ENCODE peak calls at places on chromosomes 3 and 15, in four cellular contexts. V is EL, S is HS-5, H is left cardiac atrium. Y is an unnamed sample.

GRCh38 chr15:57611938-57612337 is 20.2 kb downstream of the MYZAP start:
- DNase-seq in V (peak), S (no peak), H (peak), Y (peak)

GRCh38 chr3:110344897-110345767 is 726.5 kb upstream of the NECTIN3 start:
- DNase-seq in V (no peak), S (no peak), H (no peak), Y (no peak)

GRCh38 chr3:128297401-128298138 is 144.3 kb downstream of the EEFSEC start:
- DNase-seq in V (peak), S (no peak), H (peak), Y (peak)

GRCh38 chr3:99943931-99944761 is 126.5 kb downstream of the CMSS1 start:
- DNase-seq in V (no peak), S (no peak), H (no peak), Y (peak)

GRCh38 chr3:128273116-128273840 is 120.0 kb downstream of the EEFSEC start:
- DNase-seq in V (no peak), S (no peak), H (no peak), Y (no peak)

GRCh38 chr3:183122257-183122932 is 23.1 kb upstream of the MCCC1 start:
- DNase-seq in V (peak), S (no peak), H (no peak), Y (no peak)

GRCh38 chr3:16768956-16769355 is 115.8 kb upstream of the PLCL2 start:
- DNase-seq in V (peak), S (no peak), H (no peak), Y (no peak)

GRCh38 chr3:125145751-125146475 is 66.6 kb downstream of the SLC12A8 start:
- DNase-seq in V (no peak), S (no peak), H (no peak), Y (no peak)

GRCh38 chr15:95903352-95903751 is 427.1 kb upstream of the NR2F2 start:
- DNase-seq in V (no peak), S (no peak), H (no peak), Y (no peak)

GRCh38 chr3:107525954-107526305 is 3.2 kb downstream of the BBX start:
- DNase-seq in V (no peak), S (no peak), H (no peak), Y (no peak)

GRCh38 chr15:58510715-58511465 is 79.1 kb downstream of the LIPC start:
- DNase-seq in V (peak), S (peak), H (no peak), Y (no peak)

GRCh38 chr3:192367616-192368015 is 359.7 kb downstream of the FGF12 start:
- DNase-seq in V (no peak), S (no peak), H (no peak), Y (no peak)

GRCh38 chr15:89829161-89829560 is 14.5 kb upstream of the ANPEP start:
- DNase-seq in V (no peak), S (no peak), H (no peak), Y (no peak)

GRCh38 chr15:101207867-101208288 is 44.0 kb downstream of the CHSY1 start:
- DNase-seq in V (peak), S (no peak), H (peak), Y (peak)

GRCh38 chr3:61863579-61863978 is 302.2 kb downstream of the PTPRG start:
- DNase-seq in V (no peak), S (no peak), H (no peak), Y (no peak)

GRCh38 chr3:195172285-195172684 is 98.7 kb downstream of the XXYLT1 start:
- DNase-seq in V (no peak), S (no peak), H (no peak), Y (peak)

GRCh38 chr3:99648091-99648490 is 9.7 kb downstream of the COL8A1 start:
- DNase-seq in V (peak), S (no peak), H (no peak), Y (peak)

GRCh38 chr3:58353722-58354553 is 21.2 kb downstream of the PXK start:
- DNase-seq in V (peak), S (no peak), H (no peak), Y (no peak)

GRCh38 chr15:85676332-85676731 is 118.4 kb downstream of the KLHL25 start:
- DNase-seq in V (no peak), S (no peak), H (no peak), Y (no peak)

GRCh38 chr3:157785071-157785826 is 282.0 kb upstream of the VEPH1 start:
- DNase-seq in V (peak), S (peak), H (no peak), Y (peak)

GRCh38 chr3:6965881-6966280 is 105.0 kb downstream of the GRM7 start:
- DNase-seq in V (no peak), S (no peak), H (no peak), Y (no peak)

GRCh38 chr15:99110581-99111320 is 5.9 kb downstream of the SYNM start:
- DNase-seq in V (no peak), S (no peak), H (no peak), Y (no peak)

GRCh38 chr15:93708721-93709120 is 522.6 kb upstream of the MCTP2 start:
- DNase-seq in V (no peak), S (no peak), H (no peak), Y (no peak)

GRCh38 chr3:188284455-188285212 is 130.7 kb downstream of the LPP start:
- DNase-seq in V (no peak), S (no peak), H (no peak), Y (no peak)

GRCh38 chr3:144229973-144230372 is 258.4 kb downstream of the DIPK2A start:
- DNase-seq in V (no peak), S (peak), H (no peak), Y (peak)

GRCh38 chr15:59443341-59444081 is 5.5 kb downstream of the FAM81A start:
- DNase-seq in V (no peak), S (no peak), H (no peak), Y (no peak)

GRCh38 chr3:160667452-160667851 is 9.5 kb upstream of the ARL14 start:
- DNase-seq in V (peak), S (peak), H (no peak), Y (peak)

GRCh38 chr15:56227780-56228179 is 15.9 kb downstream of the RFX7 start:
- DNase-seq in V (no peak), S (no peak), H (no peak), Y (no peak)

GRCh38 chr15:45677797-45678196 is 43.0 kb downstream of the SQOR start:
- DNase-seq in V (no peak), S (no peak), H (no peak), Y (no peak)